ENCODE peak calls at places on chromosomes 16 and 17, in ten cellular contexts. H is mesothelial cell of epicardium; U is glutamatergic neuron; T is CD8-positive, alpha-beta T cell; F is stomach; Q is suprapubic skin; X is brain microvascular endothelial cell; M is PC-9; V is colonic mucosa; G is RWPE1. R is an unnamed sample.
A peak's percentile ranks its signal among the peaks of the same experiment; 100 is the strongest.

GRCh38 chr17:29085223-29085622 is 42.3 kb downstream of the PIPOX start:
- DNase-seq in H (no peak), U (no peak), T (no peak), F (no peak), Q (no peak), X (no peak), M (no peak), V (no peak), G (no peak), R (no peak)

GRCh38 chr17:78724544-78724943 is 57.5 kb downstream of the CYTH1 start:
- DNase-seq in H (no peak), U (no peak), T (no peak), F (peak; percentile 45), Q (no peak), X (no peak), M (no peak), V (no peak), G (no peak), R (no peak)

GRCh38 chr16:77820340-77820739 is 32.0 kb downstream of the VAT1L start:
- DNase-seq in H (no peak), U (no peak), T (no peak), F (no peak), Q (no peak), X (no peak), M (no peak), V (no peak), G (no peak), R (no peak)

GRCh38 chr17:7042507-7043194 is 1.2 kb downstream of the SLC16A11 start:
- DNase-seq in H (no peak), U (no peak), T (peak; percentile 74), F (no peak), Q (peak; percentile 80), X (no peak), M (no peak), V (no peak), G (no peak), R (peak; percentile 64)

GRCh38 chr16:85068746-85069145 is 41.2 kb downstream of the KIAA0513 start:
- DNase-seq in H (no peak), U (no peak), T (no peak), F (no peak), Q (no peak), X (no peak), M (no peak), V (no peak), G (no peak), R (no peak)

GRCh38 chr17:47948706-47949196 is 7.4 kb downstream of the PNPO start:
- DNase-seq in H (no peak), U (no peak), T (no peak), F (peak; percentile 84), Q (no peak), X (no peak), M (peak; percentile 78), V (peak; percentile 60), G (no peak), R (no peak)

GRCh38 chr17:81481011-81481799 is 31.4 kb downstream of the ACTG1 start:
- DNase-seq in H (peak; percentile 65), U (peak; percentile 82), T (peak; percentile 71), F (peak; percentile 78), Q (no peak), X (no peak), M (no peak), V (peak; percentile 62), G (peak; percentile 88), R (no peak)

GRCh38 chr17:46818319-46818928 is at the start of gene WNT3:
- DNase-seq in H (no peak), U (peak; percentile 57), T (peak; percentile 69), F (no peak), Q (no peak), X (no peak), M (no peak), V (no peak), G (peak; percentile 51), R (peak; percentile 67)

GRCh38 chr17:82492647-82493516 is 26.6 kb upstream of the FOXK2 start:
- DNase-seq in H (no peak), U (no peak), T (no peak), F (no peak), Q (no peak), X (peak; percentile 57), M (peak; percentile 63), V (no peak), G (peak; percentile 88), R (no peak)

GRCh38 chr17:82489851-82490511 is 29.6 kb upstream of the FOXK2 start:
- DNase-seq in H (no peak), U (no peak), T (no peak), F (no peak), Q (no peak), X (no peak), M (no peak), V (no peak), G (no peak), R (no peak)

GRCh38 chr17:82491196-82491530 is 28.4 kb upstream of the FOXK2 start:
- DNase-seq in H (no peak), U (no peak), T (no peak), F (no peak), Q (no peak), X (no peak), M (no peak), V (no peak), G (no peak), R (no peak)

GRCh38 chr17:82490512-82491195 is 28.9 kb upstream of the FOXK2 start:
- DNase-seq in H (no peak), U (no peak), T (no peak), F (no peak), Q (no peak), X (no peak), M (no peak), V (no peak), G (no peak), R (no peak)

GRCh38 chr17:82491533-82491932 is 28.0 kb upstream of the FOXK2 start:
- DNase-seq in H (no peak), U (no peak), T (no peak), F (no peak), Q (no peak), X (no peak), M (no peak), V (no peak), G (no peak), R (no peak)
- TF ChIP-seq CTCF in H (no peak), U (no peak), T (no peak), F (no peak), Q (no peak), X (no peak), M (no peak), V (no peak), G (no peak), R (no peak)

DNA sequence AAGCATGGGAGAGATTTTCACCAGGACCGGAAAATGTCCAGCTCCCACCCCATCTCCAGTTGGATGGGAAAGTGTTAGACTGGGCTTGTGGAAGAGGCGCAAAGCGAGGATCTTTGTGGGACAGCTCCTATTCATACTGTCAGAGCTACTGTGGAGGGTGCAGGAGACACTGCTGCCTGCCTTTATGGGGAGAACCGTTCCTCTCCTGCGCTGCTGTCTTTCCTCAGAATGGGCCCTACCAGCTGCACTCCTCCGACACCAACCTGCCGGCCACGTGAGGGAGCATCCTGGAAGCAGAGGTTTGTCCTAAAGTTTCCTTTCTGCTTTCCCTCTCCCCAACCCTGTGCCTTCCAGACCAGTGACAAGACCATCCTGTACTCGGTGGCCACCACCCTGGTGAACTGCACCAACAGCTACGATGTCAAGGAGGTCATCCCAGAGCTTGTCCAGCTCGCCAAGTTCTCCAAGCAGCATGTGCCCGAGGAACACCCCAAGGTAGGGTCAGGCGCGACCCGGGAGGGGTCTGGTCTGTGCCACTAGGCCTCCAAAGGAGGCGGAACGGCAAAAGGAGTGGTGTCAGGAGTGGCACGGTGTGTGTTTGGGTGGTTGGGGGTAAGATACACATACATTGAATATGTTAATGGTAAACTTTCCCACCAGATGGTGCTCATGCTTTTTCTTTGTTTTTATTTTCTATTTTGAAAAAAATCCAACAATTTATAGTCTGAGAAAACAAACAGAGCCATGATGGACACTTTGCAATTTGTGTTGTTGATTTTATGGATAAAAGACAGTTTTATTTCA is 23.0 kb downstream of the SLC35G3 start:
- DNase-seq in H (no peak), U (no peak), T (peak; percentile 62), F (no peak), Q (peak; percentile 69), X (no peak), M (no peak), V (no peak), G (peak; percentile 44), R (peak; percentile 53)
- TF ChIP-seq CTCF in H (no peak), U (no peak), T (peak; percentile 69), F (no peak), Q (peak; percentile 35), X (peak; percentile 37), M (no peak), V (peak; percentile 19), G (peak; percentile 31), R (peak; percentile 11)

GRCh38 chr16:280552-280951 is at the start of gene ARHGDIG:
- DNase-seq in H (no peak), U (peak; percentile 54), T (no peak), F (no peak), Q (no peak), X (no peak), M (no peak), V (no peak), G (no peak), R (no peak)

GRCh38 chr16:280005-280421 is 378 bp upstream of the ARHGDIG start:
- DNase-seq in H (no peak), U (no peak), T (no peak), F (no peak), Q (no peak), X (no peak), M (no peak), V (no peak), G (no peak), R (no peak)

GRCh38 chr16:281660-282249 is 1.2 kb upstream of the PDIA2 start:
- DNase-seq in H (no peak), U (no peak), T (no peak), F (no peak), Q (no peak), X (no peak), M (no peak), V (no peak), G (no peak), R (no peak)

GRCh38 chr16:282491-282890 is 473 bp upstream of the PDIA2 start:
- DNase-seq in H (no peak), U (no peak), T (no peak), F (no peak), Q (no peak), X (no peak), M (no peak), V (no peak), G (no peak), R (no peak)

DNA sequence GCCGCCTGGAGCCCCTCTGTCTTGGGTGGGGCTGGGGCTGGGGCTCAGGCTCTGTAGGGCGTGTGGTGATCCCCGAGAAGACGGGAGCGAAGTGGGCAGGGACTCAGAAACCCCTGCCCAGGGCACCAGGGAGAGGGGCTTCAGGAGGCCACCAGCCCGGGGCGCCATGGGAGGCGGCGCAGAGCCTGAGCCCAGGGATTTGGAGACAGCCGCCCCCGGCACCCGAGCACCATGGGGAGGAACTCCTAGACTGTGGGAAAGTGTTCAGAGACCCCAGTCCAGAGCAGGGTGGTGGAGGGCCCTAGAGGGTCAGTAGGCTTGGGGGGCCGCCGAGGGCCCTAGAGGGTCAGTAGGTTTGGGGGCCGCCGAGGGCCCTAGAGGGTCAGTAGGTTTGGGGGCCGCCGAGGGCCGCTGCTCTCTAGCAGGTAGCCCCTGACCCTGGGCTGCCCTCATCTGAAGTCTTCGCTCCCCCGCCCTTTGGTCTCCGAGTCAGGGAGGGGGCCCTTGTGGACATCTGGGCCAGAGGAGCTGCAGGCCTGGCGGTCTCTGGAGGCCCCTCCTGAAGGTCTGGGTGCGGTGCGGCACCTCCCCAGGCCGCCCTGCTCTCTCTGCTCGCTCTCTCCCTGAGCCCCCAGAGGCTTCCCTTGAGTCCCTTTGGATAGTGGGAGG is 734 bp downstream of the ARHGDIG start:
- DNase-seq in H (no peak), U (no peak), T (no peak), F (no peak), Q (no peak), X (no peak), M (no peak), V (no peak), G (no peak), R (no peak)
- TF ChIP-seq CTCF in H (no peak), U (no peak), T (no peak), F (no peak), Q (no peak), X (no peak), M (no peak), V (no peak), G (no peak), R (no peak)

GRCh38 chr17:1145311-1145986 is 34.3 kb downstream of the ABR start:
- DNase-seq in H (no peak), U (no peak), T (no peak), F (no peak), Q (no peak), X (no peak), M (no peak), V (no peak), G (no peak), R (no peak)

GRCh38 chr17:1143573-1143972 is 36.2 kb downstream of the ABR start:
- DNase-seq in H (peak; percentile 53), U (peak; percentile 54), T (no peak), F (no peak), Q (no peak), X (peak; percentile 14), M (no peak), V (no peak), G (no peak), R (no peak)

GRCh38 chr17:1142503-1143095 is 37.2 kb downstream of the ABR start:
- DNase-seq in H (no peak), U (no peak), T (no peak), F (no peak), Q (no peak), X (no peak), M (no peak), V (no peak), G (no peak), R (no peak)

GRCh38 chr17:1146551-1147265 is 33.1 kb downstream of the ABR start:
- DNase-seq in H (no peak), U (no peak), T (no peak), F (no peak), Q (no peak), X (no peak), M (no peak), V (no peak), G (no peak), R (no peak)

DNA sequence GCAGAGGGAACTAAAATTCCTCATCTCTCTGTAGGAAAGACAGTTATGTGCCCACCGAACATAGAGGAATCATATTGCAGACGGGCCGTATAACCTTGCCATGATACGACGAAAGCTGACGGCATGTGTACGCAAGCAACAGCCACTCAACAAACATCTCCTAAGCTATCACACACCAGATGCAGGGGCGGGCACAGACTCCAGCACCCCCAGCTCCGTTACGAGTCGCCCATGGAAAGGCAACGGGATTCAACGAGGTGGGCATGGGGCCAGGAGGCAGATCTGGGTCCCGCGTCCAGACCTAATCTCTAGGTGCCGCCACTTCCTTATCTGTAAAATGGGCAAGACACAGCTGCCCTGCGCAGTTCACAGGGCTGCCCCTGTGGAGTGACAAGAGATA is 35.6 kb downstream of the ABR start:
- DNase-seq in H (no peak), U (no peak), T (no peak), F (no peak), Q (no peak), X (no peak), M (no peak), V (no peak), G (no peak), R (no peak)
- TF ChIP-seq CTCF in H (no peak), U (no peak), T (no peak), F (no peak), Q (no peak), X (no peak), M (no peak), V (no peak), G (no peak), R (no peak)

R was measured in GM10248.